ENCODE peak calls at places on chromosomes 1 and 21, in four cellular contexts. Q, S, L and P are unnamed samples.

GRCh38 chr21:42673633-42674328 is 20.4 kb downstream of the PDE9A start:
- DNase-seq in L (no peak), Q (no peak), S (no peak), P (no peak)

GRCh38 chr1:115911298-115911697 is 65.0 kb upstream of the SLC22A15 start:
- DNase-seq in Q (no peak), S (no peak), L (no peak), P (no peak)

GRCh38 chr1:244801246-244801645 is 34.2 kb upstream of the COX20 start:
- DNase-seq in S (peak), L (no peak), Q (peak), P (peak)

GRCh38 chr1:15757016-15757543 is 1.5 kb upstream of the FBLIM1 start:
- DNase-seq in L (no peak), Q (no peak), S (no peak), P (no peak)

GRCh38 chr1:112239953-112240352 is 156.1 kb upstream of the CTTNBP2NL start:
- DNase-seq in S (no peak), L (no peak), Q (no peak), P (no peak)

GRCh38 chr1:226660410-226661182 is 78.5 kb downstream of the ITPKB start:
- DNase-seq in L (no peak), S (no peak), Q (no peak), P (no peak)

GRCh38 chr1:6472391-6472790 is 6.4 kb upstream of the TNFRSF25 start:
- DNase-seq in S (peak), L (no peak), Q (peak), P (no peak)

GRCh38 chr21:43196789-43197188 is 28.0 kb downstream of the CRYAA start:
- DNase-seq in L (no peak), Q (peak), S (no peak), P (no peak)

GRCh38 chr1:43005460-43006351 is 47.0 kb upstream of the SLC2A1 start:
- DNase-seq in Q (peak), S (peak), L (no peak), P (peak)

GRCh38 chr1:233359431-233359830 is 31.9 kb downstream of the MAP3K21 start:
- DNase-seq in L (no peak), S (no peak), Q (no peak), P (no peak)

GRCh38 chr1:218518341-218518740 is 173.2 kb downstream of the TGFB2 start:
- DNase-seq in L (no peak), S (no peak), Q (no peak), P (no peak)
- TF ChIP-seq TEAD4 in L (no peak), S (no peak), Q (no peak), P (no peak)

GRCh38 chr1:7582439-7582972 is 188.6 kb upstream of the VAMP3 start:
- DNase-seq in Q (no peak), L (no peak), S (no peak), P (no peak)

GRCh38 chr1:7579016-7579415 is 192.1 kb upstream of the VAMP3 start:
- DNase-seq in L (no peak), Q (no peak), S (no peak), P (no peak)

GRCh38 chr1:7579831-7580804 is 191.0 kb upstream of the VAMP3 start:
- DNase-seq in L (no peak), S (no peak), Q (no peak), P (no peak)

GRCh38 chr1:7581754-7582264 is 189.3 kb upstream of the VAMP3 start:
- DNase-seq in L (no peak), Q (no peak), S (no peak), P (no peak)

DNA sequence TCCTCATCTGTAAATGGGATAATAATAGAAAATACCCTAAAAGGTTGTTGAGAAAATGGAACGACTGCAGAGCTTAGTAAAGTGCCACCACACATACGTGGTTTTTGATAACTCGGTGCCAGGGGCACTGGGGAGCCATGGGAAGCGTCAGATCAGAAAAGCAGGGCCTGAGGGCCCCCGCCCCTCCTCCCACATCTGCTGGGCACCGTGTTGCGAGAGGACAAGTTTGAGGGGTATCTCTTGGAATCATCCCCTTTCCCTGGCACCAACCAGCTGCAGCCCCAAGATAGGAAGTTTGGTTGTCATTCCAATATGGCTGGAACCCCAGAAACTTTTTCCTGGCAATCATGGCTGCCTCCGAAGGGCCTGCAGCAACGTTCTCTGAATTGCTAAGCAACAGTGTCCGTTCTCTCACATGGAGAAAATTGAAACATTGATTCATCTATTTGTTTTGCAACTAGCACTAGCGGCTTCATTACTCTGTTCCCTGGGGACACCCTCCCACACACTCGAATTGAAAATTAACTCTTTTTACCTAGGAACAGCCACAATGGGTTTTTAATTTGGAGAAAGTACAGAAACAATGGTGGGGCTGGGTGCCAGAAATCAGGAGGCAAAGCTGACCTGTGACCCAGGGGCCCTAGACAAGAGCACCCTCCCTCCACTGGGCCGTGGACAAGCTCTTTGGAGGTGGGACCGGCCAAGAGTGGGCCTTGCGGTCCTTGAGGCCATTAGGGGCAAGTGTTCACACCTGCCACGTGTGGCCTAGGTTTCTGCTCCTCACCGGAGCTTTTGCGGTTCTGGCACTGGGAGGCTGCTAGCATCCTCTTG is 190.0 kb upstream of the VAMP3 start:
- DNase-seq in L (no peak), Q (no peak), S (no peak), P (no peak)
- TF ChIP-seq TEAD4 in L (no peak), Q (no peak), S (no peak), P (no peak)

DNA sequence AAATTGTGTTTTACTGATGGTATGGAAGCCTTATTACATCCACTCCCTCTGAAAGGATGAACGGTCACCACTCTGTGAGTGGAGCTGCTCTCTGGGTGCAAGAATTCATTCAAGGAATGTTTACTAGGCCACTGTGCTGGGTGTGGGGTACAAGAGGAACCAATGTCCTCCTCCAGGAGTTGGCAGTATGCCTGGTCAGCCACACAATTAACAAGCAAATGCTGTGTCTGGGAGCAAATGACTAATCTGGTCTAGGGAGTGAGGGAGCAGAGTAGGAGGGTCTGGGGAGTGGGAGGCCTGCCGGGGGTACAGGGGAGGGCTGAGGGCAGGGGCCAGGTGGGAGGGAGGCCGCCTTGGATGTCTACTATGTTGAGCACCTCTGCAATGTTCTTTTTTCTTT is 27.2 kb upstream of the TDRD10 start:
- DNase-seq in Q (no peak), S (no peak), L (no peak), P (no peak)
- TF ChIP-seq TEAD4 in Q (no peak), S (no peak), L (no peak), P (no peak)

GRCh38 chr1:58936973-58937372 is 153.1 kb upstream of the JUN start:
- DNase-seq in Q (no peak), L (no peak), S (no peak), P (no peak)
- TF ChIP-seq TEAD4 in Q (no peak), L (no peak), S (no peak), P (no peak)

GRCh38 chr1:182616130-182617074 is 12.2 kb upstream of the RGS16 start:
- DNase-seq in L (no peak), S (no peak), Q (peak), P (peak)

GRCh38 chr1:182615468-182616129 is 11.4 kb upstream of the RGS16 start:
- DNase-seq in Q (peak), S (no peak), L (no peak), P (peak)

GRCh38 chr1:182614796-182615451 is 10.7 kb upstream of the RGS16 start:
- DNase-seq in L (no peak), Q (peak), S (peak), P (peak)

GRCh38 chr1:182617075-182617429 is 12.9 kb upstream of the RGS16 start:
- DNase-seq in L (no peak), Q (no peak), S (no peak), P (no peak)

GRCh38 chr1:182617734-182618288 is 13.6 kb upstream of the RGS16 start:
- DNase-seq in L (no peak), Q (no peak), S (no peak), P (no peak)
- TF ChIP-seq TEAD4 in L (no peak), Q (no peak), S (no peak), P (no peak)

GRCh38 chr1:192905049-192905448 is 96.2 kb downstream of the RGS2 start:
- DNase-seq in Q (no peak), L (no peak), S (no peak), P (no peak)
- TF ChIP-seq TEAD4 in Q (no peak), L (no peak), S (no peak), P (no peak)

GRCh38 chr1:158998781-158999161 is 10.9 kb upstream of the IFI16 start:
- DNase-seq in Q (no peak), L (no peak), S (peak), P (peak)
- TF ChIP-seq TEAD4 in Q (no peak), L (no peak), S (no peak), P (no peak)

DNA sequence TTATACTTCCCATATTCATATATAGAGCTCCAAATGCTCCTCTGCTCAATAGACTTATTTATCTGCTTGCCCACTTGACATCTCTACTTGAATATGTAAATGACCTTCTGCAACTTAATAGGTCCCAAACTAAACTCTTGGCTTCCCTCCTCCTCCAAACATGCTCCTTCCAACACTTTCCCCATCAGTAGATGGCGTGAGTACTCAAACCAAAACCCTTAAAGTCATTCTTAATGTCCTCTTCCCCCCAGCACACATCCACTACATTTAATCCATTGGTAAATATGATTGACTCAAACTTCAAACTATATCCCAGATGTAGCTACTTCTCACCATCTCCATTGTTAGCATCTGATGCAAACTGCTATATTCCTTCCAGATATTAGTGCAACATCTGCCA is 48.5 kb upstream of the PBX1 start:
- DNase-seq in S (no peak), L (no peak), Q (no peak), P (no peak)
- TF ChIP-seq TEAD4 in S (no peak), L (no peak), Q (no peak), P (no peak)